ENCODE peak calls at places on chromosomes 13 and 19, in six cellular contexts. One of them, this sample, is unnamed.

GRCh38 chr19:13841339-13842293 is 35.3 kb upstream of the NANOS3 start:
- DNase-seq in stomach: peak
- DNase-seq in lung: peak
- DNase-seq in fibroblast of pulmonary artery: no peak
- DNase-seq in sigmoid colon: peak
- DNase-seq in uterus: no peak
- DNase-seq in this sample: no peak

GRCh38 chr19:55053735-55054134 is 9.2 kb downstream of the RDH13 start:
- DNase-seq in lung: no peak
- DNase-seq in stomach: no peak
- DNase-seq in fibroblast of pulmonary artery: no peak
- DNase-seq in sigmoid colon: no peak
- DNase-seq in uterus: no peak
- DNase-seq in this sample: no peak

GRCh38 chr13:101700598-101700997 is 248.1 kb downstream of the ITGBL1 start:
- DNase-seq in fibroblast of pulmonary artery: peak
- DNase-seq in sigmoid colon: no peak
- DNase-seq in uterus: no peak
- DNase-seq in lung: no peak
- DNase-seq in stomach: no peak
- DNase-seq in this sample: peak

GRCh38 chr13:35718084-35718483 is 241.6 kb upstream of the MAB21L1 start:
- DNase-seq in fibroblast of pulmonary artery: no peak
- DNase-seq in uterus: no peak
- DNase-seq in lung: no peak
- DNase-seq in sigmoid colon: no peak
- DNase-seq in stomach: no peak
- DNase-seq in this sample: no peak

GRCh38 chr13:98328511-98328910 is 151.4 kb upstream of the RNF113B start:
- DNase-seq in sigmoid colon: no peak
- DNase-seq in fibroblast of pulmonary artery: no peak
- DNase-seq in uterus: no peak
- DNase-seq in stomach: no peak
- DNase-seq in lung: no peak
- DNase-seq in this sample: no peak

GRCh38 chr13:106772202-106772601 is 204.3 kb upstream of the ARGLU1 start:
- DNase-seq in lung: no peak
- DNase-seq in sigmoid colon: no peak
- DNase-seq in fibroblast of pulmonary artery: no peak
- DNase-seq in stomach: no peak
- DNase-seq in uterus: no peak
- DNase-seq in this sample: peak

GRCh38 chr19:13847033-13847899 is 29.7 kb upstream of the NANOS3 start:
- DNase-seq in uterus: peak
- DNase-seq in lung: peak
- DNase-seq in sigmoid colon: peak
- DNase-seq in stomach: peak
- DNase-seq in fibroblast of pulmonary artery: peak
- DNase-seq in this sample: peak

GRCh38 chr13:99386911-99387788 is 80.0 kb upstream of the GPR183 start:
- DNase-seq in stomach: peak
- DNase-seq in lung: peak
- DNase-seq in sigmoid colon: no peak
- DNase-seq in fibroblast of pulmonary artery: peak
- DNase-seq in uterus: no peak
- DNase-seq in this sample: peak

GRCh38 chr19:3068071-3068470 is 5.8 kb upstream of the TLE5 start:
- DNase-seq in uterus: no peak
- DNase-seq in stomach: no peak
- DNase-seq in sigmoid colon: no peak
- DNase-seq in lung: no peak
- DNase-seq in fibroblast of pulmonary artery: no peak
- DNase-seq in this sample: no peak

GRCh38 chr19:6503407-6504201 is 1.5 kb upstream of the TUBB4A start:
- DNase-seq in lung: no peak
- DNase-seq in fibroblast of pulmonary artery: no peak
- DNase-seq in uterus: no peak
- DNase-seq in sigmoid colon: no peak
- DNase-seq in stomach: no peak
- DNase-seq in this sample: no peak

GRCh38 chr19:40221858-40222619 is 3.9 kb upstream of the TTC9B start:
- DNase-seq in uterus: peak
- DNase-seq in fibroblast of pulmonary artery: peak
- DNase-seq in stomach: peak
- DNase-seq in sigmoid colon: peak
- DNase-seq in lung: peak
- DNase-seq in this sample: peak

GRCh38 chr19:5926641-5927438 is 12.8 kb downstream of the CAPS start:
- DNase-seq in lung: no peak
- DNase-seq in sigmoid colon: peak
- DNase-seq in fibroblast of pulmonary artery: no peak
- DNase-seq in uterus: peak
- DNase-seq in stomach: no peak
- DNase-seq in this sample: peak

GRCh38 chr19:30557212-30557611 is 185.0 kb downstream of the ZNF536 start:
- DNase-seq in fibroblast of pulmonary artery: no peak
- DNase-seq in uterus: no peak
- DNase-seq in stomach: no peak
- DNase-seq in sigmoid colon: no peak
- DNase-seq in lung: no peak
- DNase-seq in this sample: no peak

GRCh38 chr13:113884821-113885220 is 20.9 kb upstream of the GAS6 start:
- DNase-seq in uterus: no peak
- DNase-seq in stomach: no peak
- DNase-seq in lung: no peak
- DNase-seq in sigmoid colon: no peak
- DNase-seq in fibroblast of pulmonary artery: no peak
- DNase-seq in this sample: no peak

DNA sequence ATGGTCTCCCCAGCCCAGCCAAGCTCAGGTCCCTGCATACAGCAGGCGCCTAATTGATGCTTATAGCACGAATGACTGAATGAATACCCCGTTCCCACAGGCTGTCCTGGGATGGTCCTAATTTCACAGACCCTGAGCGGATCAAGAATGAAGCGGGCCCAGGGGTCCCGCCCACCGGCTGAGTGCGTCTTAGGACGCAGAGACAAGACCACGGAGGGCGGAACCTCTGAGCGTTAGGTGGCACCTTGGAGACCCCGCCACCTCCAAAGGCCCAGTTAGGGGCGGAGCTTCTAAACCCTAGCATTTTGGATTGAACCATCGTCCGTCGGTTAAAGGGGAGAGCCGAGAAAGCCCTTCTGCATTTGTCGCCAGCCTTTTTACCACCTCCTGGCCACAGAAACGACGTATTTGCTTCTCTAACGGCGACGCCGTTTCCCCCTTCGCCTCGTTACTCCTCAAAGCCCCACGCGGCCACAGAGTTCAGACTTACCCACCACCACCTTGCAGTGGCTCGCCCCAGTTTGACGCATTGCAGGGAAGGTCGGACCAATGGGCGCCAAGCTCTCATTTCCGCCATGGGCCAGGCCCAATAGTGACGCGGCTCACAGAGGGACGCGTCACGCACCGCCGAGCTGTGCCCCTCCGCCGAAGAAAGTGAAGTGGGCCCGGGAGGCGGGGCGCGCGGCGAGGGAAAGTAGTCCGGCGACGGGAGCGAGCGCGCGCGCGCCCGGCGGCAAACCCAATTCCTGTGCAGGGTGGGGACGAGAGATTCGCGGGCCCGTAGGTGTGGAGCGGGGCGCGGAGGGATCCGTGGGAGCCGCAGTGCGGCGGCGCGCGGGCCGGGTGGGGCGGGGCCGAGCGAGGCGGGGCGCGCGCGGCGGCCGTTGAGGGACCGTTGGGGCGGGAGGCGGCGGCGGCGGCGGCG is 475 bp upstream of the CALM3 start:
- DNase-seq in sigmoid colon: peak
- DNase-seq in uterus: peak
- DNase-seq in fibroblast of pulmonary artery: peak
- DNase-seq in stomach: peak
- DNase-seq in lung: peak
- DNase-seq in this sample: peak
- H3K4me3 ChIP-seq in sigmoid colon: peak
- H3K4me3 ChIP-seq in uterus: peak
- H3K4me3 ChIP-seq in fibroblast of pulmonary artery: peak
- H3K4me3 ChIP-seq in stomach: peak
- H3K4me3 ChIP-seq in lung: peak
- H3K4me3 ChIP-seq in this sample: peak

DNA sequence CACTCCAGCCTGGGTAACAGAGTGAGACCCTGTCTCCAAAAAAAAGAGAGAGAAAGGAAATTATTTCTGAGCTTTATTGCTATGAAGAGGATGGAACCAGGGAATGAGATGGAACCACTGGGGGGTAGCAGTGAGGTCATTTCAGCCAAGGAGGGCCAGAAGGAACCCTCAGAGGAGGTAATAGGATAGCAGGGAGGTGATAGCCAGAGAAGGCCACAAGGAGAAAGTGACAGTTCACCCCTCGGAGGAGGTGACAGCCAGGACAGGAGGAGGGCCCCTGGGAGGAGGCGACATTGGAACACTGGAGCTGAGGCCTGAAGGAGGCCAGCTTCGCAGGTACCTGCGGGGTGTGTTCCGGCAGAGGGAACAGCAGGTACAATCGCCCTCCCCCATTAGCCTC is 695 bp upstream of the PGPEP1 start:
- DNase-seq in sigmoid colon: no peak
- DNase-seq in lung: no peak
- DNase-seq in fibroblast of pulmonary artery: peak
- DNase-seq in stomach: no peak
- DNase-seq in uterus: no peak
- DNase-seq in this sample: no peak
- H3K4me3 ChIP-seq in sigmoid colon: peak
- H3K4me3 ChIP-seq in lung: no peak
- H3K4me3 ChIP-seq in fibroblast of pulmonary artery: no peak
- H3K4me3 ChIP-seq in stomach: peak
- H3K4me3 ChIP-seq in uterus: peak
- H3K4me3 ChIP-seq in this sample: no peak

GRCh38 chr19:51573331-51573730 is 2.2 kb downstream of the ZNF175 start:
- DNase-seq in sigmoid colon: no peak
- DNase-seq in lung: no peak
- DNase-seq in fibroblast of pulmonary artery: no peak
- DNase-seq in stomach: no peak
- DNase-seq in uterus: no peak
- DNase-seq in this sample: peak
- H3K4me3 ChIP-seq in sigmoid colon: no peak
- H3K4me3 ChIP-seq in lung: no peak
- H3K4me3 ChIP-seq in fibroblast of pulmonary artery: peak
- H3K4me3 ChIP-seq in stomach: no peak
- H3K4me3 ChIP-seq in uterus: no peak
- H3K4me3 ChIP-seq in this sample: peak

DNA sequence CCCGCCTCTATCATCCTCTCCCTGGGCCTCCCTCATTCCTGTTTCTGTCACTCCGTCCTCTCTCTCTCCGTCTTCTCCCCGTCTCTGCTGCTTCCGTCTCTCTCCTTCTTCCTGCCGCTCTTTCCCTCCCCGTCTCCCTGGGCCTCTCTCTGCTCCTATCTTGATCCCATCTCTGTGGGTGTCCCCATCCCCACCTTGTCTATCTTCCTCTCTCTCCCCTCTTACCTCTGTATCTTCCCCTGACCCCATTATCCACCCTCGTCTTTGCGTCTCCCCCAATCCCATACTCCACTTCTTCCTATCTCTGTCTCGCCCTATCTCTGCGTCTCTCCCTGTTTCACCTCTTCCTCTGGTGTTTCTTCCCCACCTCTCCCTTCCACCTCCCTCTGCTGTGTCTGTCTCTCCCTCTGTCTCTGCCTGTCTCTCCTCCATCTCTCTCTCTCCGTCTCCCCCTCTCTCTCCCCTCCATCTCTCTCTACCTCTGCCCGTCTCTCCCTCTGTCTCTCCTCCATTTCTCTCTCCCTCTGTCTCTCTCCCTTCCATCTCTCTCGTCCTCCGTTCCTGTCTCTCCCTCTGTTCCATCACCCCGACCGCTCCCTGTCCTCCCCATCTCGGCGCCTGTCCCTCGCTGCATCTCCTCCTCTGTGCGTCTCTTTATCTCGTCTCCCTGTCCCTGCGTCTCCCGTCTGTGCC is 4.3 kb downstream of the GRIN2D start:
- DNase-seq in fibroblast of pulmonary artery: no peak
- DNase-seq in uterus: no peak
- DNase-seq in lung: no peak
- DNase-seq in stomach: no peak
- DNase-seq in sigmoid colon: no peak
- DNase-seq in this sample: no peak
- H3K4me3 ChIP-seq in fibroblast of pulmonary artery: peak
- H3K4me3 ChIP-seq in uterus: peak
- H3K4me3 ChIP-seq in lung: no peak
- H3K4me3 ChIP-seq in stomach: peak
- H3K4me3 ChIP-seq in sigmoid colon: peak
- H3K4me3 ChIP-seq in this sample: peak

DNA sequence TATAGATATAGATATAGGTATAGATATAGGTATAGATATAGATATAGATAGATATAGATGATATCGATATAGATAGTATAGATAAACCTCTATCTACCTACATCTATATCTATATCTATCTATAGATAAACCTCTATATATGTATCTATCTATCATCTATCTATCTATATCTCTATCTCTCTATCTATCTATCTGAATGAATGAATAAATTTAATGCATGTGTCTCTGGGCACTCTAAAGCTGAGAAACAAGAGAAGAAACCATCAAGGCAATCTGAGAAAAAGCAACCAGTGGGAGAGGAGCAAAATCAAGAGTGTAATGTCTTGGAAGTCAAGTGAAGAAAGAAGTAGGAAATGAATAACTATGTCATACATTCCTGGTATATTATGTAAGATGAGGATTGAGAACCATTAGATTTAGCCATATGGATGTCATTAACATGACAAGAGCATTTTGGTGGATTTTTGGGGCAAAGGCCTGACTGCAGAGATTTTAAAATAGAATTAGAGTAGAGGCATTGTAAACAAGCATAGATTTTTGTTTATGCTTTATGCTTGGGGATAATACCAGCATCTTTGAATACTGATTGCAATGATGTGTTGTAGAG is 1262.7 kb upstream of the MIR17HG start:
- DNase-seq in fibroblast of pulmonary artery: peak
- DNase-seq in sigmoid colon: no peak
- DNase-seq in uterus: no peak
- DNase-seq in stomach: no peak
- DNase-seq in lung: no peak
- DNase-seq in this sample: no peak
- H3K4me3 ChIP-seq in fibroblast of pulmonary artery: no peak
- H3K4me3 ChIP-seq in sigmoid colon: no peak
- H3K4me3 ChIP-seq in uterus: no peak
- H3K4me3 ChIP-seq in stomach: no peak
- H3K4me3 ChIP-seq in lung: no peak
- H3K4me3 ChIP-seq in this sample: no peak

DNA sequence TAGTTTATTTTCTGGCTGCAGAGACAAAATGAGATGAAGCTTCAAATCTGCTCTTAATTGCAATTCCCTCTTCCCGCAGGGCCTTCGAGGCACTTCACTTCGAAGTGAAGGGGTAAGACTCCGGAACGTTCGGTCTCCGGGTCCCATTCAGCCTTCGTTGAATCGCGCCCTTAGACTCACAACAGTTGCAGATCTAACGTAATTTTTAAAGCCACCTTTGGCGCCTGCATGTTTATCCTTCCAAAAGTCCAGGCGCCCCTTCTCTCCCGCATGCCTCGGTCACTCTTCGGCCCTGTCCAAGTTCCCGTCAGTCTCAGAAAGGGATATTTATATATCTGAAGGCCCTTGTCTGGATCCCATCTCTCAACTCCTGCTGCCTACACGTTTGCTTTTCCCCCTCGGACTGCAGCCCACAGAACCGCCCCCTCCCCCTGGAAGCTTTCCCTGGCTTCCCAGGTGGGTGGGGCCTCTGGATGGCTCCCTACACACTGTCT is 912 bp upstream of the KCTD12 start:
- DNase-seq in fibroblast of pulmonary artery: no peak
- DNase-seq in sigmoid colon: no peak
- DNase-seq in stomach: no peak
- DNase-seq in uterus: peak
- DNase-seq in lung: no peak
- DNase-seq in this sample: no peak
- H3K4me3 ChIP-seq in fibroblast of pulmonary artery: peak
- H3K4me3 ChIP-seq in sigmoid colon: peak
- H3K4me3 ChIP-seq in stomach: peak
- H3K4me3 ChIP-seq in uterus: peak
- H3K4me3 ChIP-seq in lung: no peak
- H3K4me3 ChIP-seq in this sample: peak